ENCODE peak calls at places on chromosomes 3 and 15, in six cellular contexts. One of them, this sample, is unnamed.

GRCh38 chr15:45645026-45645980 is 10.5 kb downstream of the SQOR start:
- DNase-seq in mesendoderm: no peak
- DNase-seq in neuronal stem cell: no peak
- DNase-seq in H1: no peak
- DNase-seq in IMR-90: peak; percentile 86
- DNase-seq in mesenchymal stem cell: peak; percentile 62
- DNase-seq in this sample: peak; percentile 28

GRCh38 chr15:67560320-67560719 is 17.8 kb downstream of the MAP2K5 start:
- DNase-seq in H1: no peak
- DNase-seq in mesenchymal stem cell: no peak
- DNase-seq in mesendoderm: no peak
- DNase-seq in neuronal stem cell: no peak
- DNase-seq in IMR-90: no peak
- DNase-seq in this sample: no peak

GRCh38 chr3:136075816-136076215 is 110.3 kb downstream of the PPP2R3A start:
- DNase-seq in mesendoderm: peak; percentile 18
- DNase-seq in IMR-90: peak; percentile 17
- DNase-seq in mesenchymal stem cell: peak; percentile 30
- DNase-seq in H1: no peak
- DNase-seq in neuronal stem cell: no peak
- DNase-seq in this sample: no peak

GRCh38 chr3:37075955-37076354 is 82.6 kb downstream of the MLH1 start:
- DNase-seq in mesenchymal stem cell: no peak
- DNase-seq in neuronal stem cell: no peak
- DNase-seq in H1: no peak
- DNase-seq in IMR-90: no peak
- DNase-seq in mesendoderm: no peak
- DNase-seq in this sample: no peak

GRCh38 chr3:161560006-161560637 is 63.5 kb downstream of the OTOL1 start:
- DNase-seq in mesenchymal stem cell: peak; percentile 52
- DNase-seq in H1: peak; percentile 62
- DNase-seq in IMR-90: peak; percentile 7
- DNase-seq in neuronal stem cell: peak; percentile 67
- DNase-seq in mesendoderm: peak; percentile 70
- DNase-seq in this sample: peak; percentile 3

GRCh38 chr15:95016511-95017219 is 785.3 kb downstream of the MCTP2 start:
- DNase-seq in IMR-90: peak; percentile 37
- DNase-seq in mesendoderm: no peak
- DNase-seq in neuronal stem cell: no peak
- DNase-seq in mesenchymal stem cell: peak; percentile 86
- DNase-seq in H1: no peak
- DNase-seq in this sample: no peak

GRCh38 chr15:99387769-99388168 is 136.5 kb downstream of the LRRC28 start:
- DNase-seq in mesendoderm: no peak
- DNase-seq in H1: no peak
- DNase-seq in IMR-90: no peak
- DNase-seq in neuronal stem cell: no peak
- DNase-seq in mesenchymal stem cell: no peak
- DNase-seq in this sample: no peak

GRCh38 chr3:87696276-87697013 is 362.4 kb downstream of the CGGBP1 start:
- DNase-seq in H1: no peak
- DNase-seq in neuronal stem cell: no peak
- DNase-seq in mesenchymal stem cell: no peak
- DNase-seq in mesendoderm: no peak
- DNase-seq in IMR-90: no peak
- DNase-seq in this sample: no peak

GRCh38 chr15:41512512-41513281 is 930 bp downstream of the LTK start:
- DNase-seq in IMR-90: no peak
- DNase-seq in mesendoderm: no peak
- DNase-seq in neuronal stem cell: no peak
- DNase-seq in mesenchymal stem cell: no peak
- DNase-seq in H1: peak; percentile 68
- DNase-seq in this sample: no peak

GRCh38 chr3:185558395-185558794 is 6.0 kb upstream of the LIPH start:
- DNase-seq in IMR-90: no peak
- DNase-seq in mesendoderm: no peak
- DNase-seq in mesenchymal stem cell: no peak
- DNase-seq in neuronal stem cell: no peak
- DNase-seq in H1: no peak
- DNase-seq in this sample: peak; percentile 42

GRCh38 chr15:67843092-67843501 is 3.3 kb upstream of the RNU6-1 start:
- DNase-seq in mesendoderm: no peak
- DNase-seq in mesenchymal stem cell: no peak
- DNase-seq in neuronal stem cell: no peak
- DNase-seq in H1: no peak
- DNase-seq in IMR-90: no peak
- DNase-seq in this sample: no peak

GRCh38 chr3:153244961-153245360 is 82.9 kb downstream of the RAP2B start:
- DNase-seq in H1: no peak
- DNase-seq in neuronal stem cell: no peak
- DNase-seq in mesenchymal stem cell: peak; percentile 48
- DNase-seq in mesendoderm: no peak
- DNase-seq in IMR-90: peak; percentile 82
- DNase-seq in this sample: no peak

GRCh38 chr3:6540981-6541380 is 319.9 kb upstream of the GRM7 start:
- DNase-seq in neuronal stem cell: no peak
- DNase-seq in H1: no peak
- DNase-seq in mesendoderm: no peak
- DNase-seq in mesenchymal stem cell: no peak
- DNase-seq in IMR-90: no peak
- DNase-seq in this sample: no peak

GRCh38 chr15:89338036-89338435 is 3.4 kb upstream of the POLG start:
- DNase-seq in mesenchymal stem cell: no peak
- DNase-seq in H1: no peak
- DNase-seq in neuronal stem cell: no peak
- DNase-seq in mesendoderm: no peak
- DNase-seq in IMR-90: no peak
- DNase-seq in this sample: no peak

GRCh38 chr15:65896231-65896630 is 26.9 kb downstream of the RAB11A start:
- DNase-seq in mesendoderm: no peak
- DNase-seq in neuronal stem cell: no peak
- DNase-seq in mesenchymal stem cell: no peak
- DNase-seq in H1: no peak
- DNase-seq in IMR-90: peak; percentile 48
- DNase-seq in this sample: no peak

GRCh38 chr15:53789654-53790053 is 30.2 kb upstream of the WDR72 start:
- DNase-seq in mesenchymal stem cell: no peak
- DNase-seq in IMR-90: no peak
- DNase-seq in H1: no peak
- DNase-seq in mesendoderm: no peak
- DNase-seq in neuronal stem cell: no peak
- DNase-seq in this sample: no peak

GRCh38 chr3:187858086-187858485 is 112.8 kb upstream of the BCL6 start:
- DNase-seq in neuronal stem cell: no peak
- DNase-seq in H1: no peak
- DNase-seq in mesendoderm: no peak
- DNase-seq in IMR-90: no peak
- DNase-seq in mesenchymal stem cell: no peak
- DNase-seq in this sample: no peak

GRCh38 chr3:195003006-195003892 is 267.7 kb downstream of the XXYLT1 start:
- DNase-seq in H1: peak; percentile 34
- DNase-seq in IMR-90: no peak
- DNase-seq in neuronal stem cell: no peak
- DNase-seq in mesendoderm: no peak
- DNase-seq in mesenchymal stem cell: no peak
- DNase-seq in this sample: no peak

GRCh38 chr3:80355144-80355543 is 587.3 kb upstream of the ROBO1 start:
- DNase-seq in IMR-90: no peak
- DNase-seq in mesendoderm: no peak
- DNase-seq in mesenchymal stem cell: no peak
- DNase-seq in H1: no peak
- DNase-seq in neuronal stem cell: no peak
- DNase-seq in this sample: no peak

GRCh38 chr3:9316881-9317341 is 45.9 kb upstream of the THUMPD3 start:
- DNase-seq in IMR-90: peak; percentile 56
- DNase-seq in mesenchymal stem cell: peak; percentile 52
- DNase-seq in neuronal stem cell: peak; percentile 70
- DNase-seq in H1: peak; percentile 51
- DNase-seq in mesendoderm: peak; percentile 77
- DNase-seq in this sample: no peak

GRCh38 chr15:101723161-101723873 is 956 bp downstream of the TARS3 start:
- DNase-seq in mesendoderm: no peak
- DNase-seq in neuronal stem cell: no peak
- DNase-seq in H1: no peak
- DNase-seq in IMR-90: peak; percentile 26
- DNase-seq in mesenchymal stem cell: peak; percentile 73
- DNase-seq in this sample: no peak

GRCh38 chr15:25481208-25481862 is 42.5 kb upstream of the UBE3A start:
- DNase-seq in mesendoderm: peak; percentile 70
- DNase-seq in H1: peak; percentile 63
- DNase-seq in mesenchymal stem cell: no peak
- DNase-seq in neuronal stem cell: peak; percentile 58
- DNase-seq in IMR-90: no peak
- DNase-seq in this sample: no peak

DNA sequence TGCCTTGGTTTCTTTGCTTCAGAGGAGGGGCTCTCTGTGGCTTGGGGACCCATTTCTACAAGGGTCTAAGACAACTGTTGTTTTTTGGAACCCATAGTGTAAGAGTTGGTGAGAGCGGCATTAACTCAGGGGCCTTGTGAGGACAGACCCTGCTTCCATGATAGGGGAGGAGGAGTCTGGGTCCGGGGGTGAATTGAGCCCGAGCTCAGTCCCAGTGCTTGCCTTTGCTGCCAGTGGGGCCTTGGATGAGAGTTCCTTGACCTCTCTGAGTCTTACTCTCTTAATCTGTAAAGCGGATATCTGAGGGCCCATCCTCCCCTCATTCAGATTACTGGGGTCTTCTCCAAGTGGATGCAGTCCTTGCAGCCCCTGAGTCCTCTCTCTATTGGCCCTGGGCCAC is 74.2 kb downstream of the EEFSEC start:
- DNase-seq in mesendoderm: no peak
- DNase-seq in H1: peak; percentile 43
- DNase-seq in IMR-90: no peak
- DNase-seq in mesenchymal stem cell: no peak
- DNase-seq in neuronal stem cell: no peak
- DNase-seq in this sample: no peak
- H3K4me3 ChIP-seq in mesendoderm: no peak overlapping the region
- H3K4me3 ChIP-seq in H1: no peak overlapping the region
- H3K4me3 ChIP-seq in IMR-90: no peak overlapping the region
- H3K4me3 ChIP-seq in mesenchymal stem cell: no peak overlapping the region
- H3K4me3 ChIP-seq in neuronal stem cell: no peak overlapping the region
- H3K4me3 ChIP-seq in this sample: no peak overlapping the region

GRCh38 chr3:130838898-130839572 is 54.8 kb upstream of the ATP2C1 start:
- DNase-seq in H1: no peak
- DNase-seq in mesenchymal stem cell: no peak
- DNase-seq in mesendoderm: no peak
- DNase-seq in neuronal stem cell: no peak
- DNase-seq in IMR-90: no peak
- DNase-seq in this sample: no peak
- H2AK5ac ChIP-seq in H1: no peak overlapping the region
- H2AK5ac ChIP-seq in mesenchymal stem cell: no peak overlapping the region
- H2AK5ac ChIP-seq in mesendoderm: no peak overlapping the region
- H2AK5ac ChIP-seq in neuronal stem cell: no peak overlapping the region
- H2AK5ac ChIP-seq in IMR-90: no peak overlapping the region
- H2AK5ac ChIP-seq in this sample: no peak overlapping the region

GRCh38 chr15:63076136-63077005 is 33.8 kb downstream of the TPM1 start:
- DNase-seq in H1: no peak
- DNase-seq in mesendoderm: peak; percentile 76
- DNase-seq in IMR-90: no peak
- DNase-seq in neuronal stem cell: no peak
- DNase-seq in mesenchymal stem cell: no peak
- DNase-seq in this sample: peak; percentile 77
- H2BK120ac ChIP-seq in H1: peak overlapping the region; percentile 76
- H2BK120ac ChIP-seq in mesendoderm: no peak overlapping the region
- H2BK120ac ChIP-seq in IMR-90: no peak overlapping the region
- H2BK120ac ChIP-seq in neuronal stem cell: no peak overlapping the region
- H2BK120ac ChIP-seq in mesenchymal stem cell: peak overlapping the region; percentile 39
- H2BK120ac ChIP-seq in this sample: peak overlapping the region; percentile 56

GRCh38 chr15:51342249-51342999 is 969 bp downstream of the GLDN start:
- DNase-seq in neuronal stem cell: no peak
- DNase-seq in H1: peak; percentile 51
- DNase-seq in mesenchymal stem cell: no peak
- DNase-seq in IMR-90: no peak
- DNase-seq in mesendoderm: peak; percentile 11
- DNase-seq in this sample: peak; percentile 34
- H3K4me3 ChIP-seq in neuronal stem cell: no peak overlapping the region
- H3K4me3 ChIP-seq in H1: peak overlapping the region; percentile 27
- H3K4me3 ChIP-seq in mesenchymal stem cell: no peak overlapping the region
- H3K4me3 ChIP-seq in IMR-90: no peak overlapping the region
- H3K4me3 ChIP-seq in mesendoderm: no peak overlapping the region
- H3K4me3 ChIP-seq in this sample: no peak overlapping the region

DNA sequence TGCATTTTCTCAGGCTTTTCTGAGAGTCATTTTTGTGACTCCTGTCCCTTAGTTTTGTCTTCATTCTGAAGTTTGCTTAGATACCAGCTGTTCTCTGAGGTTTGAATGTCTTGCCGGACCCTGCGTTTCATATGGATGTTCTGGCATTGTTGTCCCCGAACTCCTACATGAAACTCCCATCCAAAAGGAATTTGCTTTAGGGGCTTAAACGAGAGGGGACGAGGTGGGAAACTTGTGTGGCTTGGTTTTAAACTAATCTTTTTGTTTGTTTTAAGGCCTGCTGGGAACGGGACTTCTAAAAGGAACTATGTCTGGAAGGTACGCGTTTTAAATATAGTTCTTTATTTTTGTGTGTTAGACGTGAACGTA is 655 bp downstream of the RPL35A start:
- DNase-seq in neuronal stem cell: no peak
- DNase-seq in IMR-90: no peak
- DNase-seq in H1: no peak
- DNase-seq in mesendoderm: no peak
- DNase-seq in mesenchymal stem cell: no peak
- DNase-seq in this sample: no peak
- H2AK5ac ChIP-seq in neuronal stem cell: no peak overlapping the region
- H2AK5ac ChIP-seq in IMR-90: peak overlapping the region; percentile 100
- H2AK5ac ChIP-seq in H1: peak overlapping the region; percentile 90
- H2AK5ac ChIP-seq in mesendoderm: no peak overlapping the region
- H2AK5ac ChIP-seq in mesenchymal stem cell: peak overlapping the region; percentile 88
- H2AK5ac ChIP-seq in this sample: peak overlapping the region; percentile 47

GRCh38 chr3:66609660-66610547 is 109.1 kb upstream of the LRIG1 start:
- DNase-seq in H1: peak; percentile 77
- DNase-seq in IMR-90: peak; percentile 90
- DNase-seq in neuronal stem cell: peak; percentile 57
- DNase-seq in mesendoderm: peak; percentile 72
- DNase-seq in mesenchymal stem cell: no peak
- DNase-seq in this sample: no peak
- H2BK120ac ChIP-seq in H1: peak overlapping the region; percentile 22
- H2BK120ac ChIP-seq in IMR-90: peak overlapping the region; percentile 30
- H2BK120ac ChIP-seq in neuronal stem cell: no peak overlapping the region
- H2BK120ac ChIP-seq in mesendoderm: peak overlapping the region; percentile 67
- H2BK120ac ChIP-seq in mesenchymal stem cell: no peak overlapping the region
- H2BK120ac ChIP-seq in this sample: no peak overlapping the region

GRCh38 chr15:76962337-76963013 is 30.9 kb downstream of the RCN2 start:
- DNase-seq in mesendoderm: no peak
- DNase-seq in H1: no peak
- DNase-seq in mesenchymal stem cell: no peak
- DNase-seq in neuronal stem cell: no peak
- DNase-seq in IMR-90: no peak
- DNase-seq in this sample: no peak
- H3K4me3 ChIP-seq in mesendoderm: no peak overlapping the region
- H3K4me3 ChIP-seq in H1: no peak overlapping the region
- H3K4me3 ChIP-seq in mesenchymal stem cell: no peak overlapping the region
- H3K4me3 ChIP-seq in neuronal stem cell: no peak overlapping the region
- H3K4me3 ChIP-seq in IMR-90: no peak overlapping the region
- H3K4me3 ChIP-seq in this sample: no peak overlapping the region

GRCh38 chr3:120451670-120452220 is 953 bp upstream of the FSTL1 start:
- DNase-seq in mesendoderm: peak; percentile 84
- DNase-seq in neuronal stem cell: no peak
- DNase-seq in H1: no peak
- DNase-seq in mesenchymal stem cell: no peak
- DNase-seq in IMR-90: no peak
- DNase-seq in this sample: no peak
- H2AK5ac ChIP-seq in mesendoderm: no peak overlapping the region
- H2AK5ac ChIP-seq in neuronal stem cell: no peak overlapping the region
- H2AK5ac ChIP-seq in H1: no peak overlapping the region
- H2AK5ac ChIP-seq in mesenchymal stem cell: no peak overlapping the region
- H2AK5ac ChIP-seq in IMR-90: peak overlapping the region; percentile 96
- H2AK5ac ChIP-seq in this sample: peak overlapping the region; percentile 45

This sample was measured in trophoblast cell.